ENCODE peak calls at places on chromosomes 1 and 21, in four cellular contexts. T, M, I and C are unnamed samples. For H3F3A, the result is how much of the 10 kb centered on the place peaks cover.

GRCh38 chr1:20727746-20728316 is 4.7 kb downstream of the SH2D5 start:
- DNase-seq in T (peak), I (peak), M (no peak), C (no peak)

GRCh38 chr1:153938996-153939395 is 7.5 kb downstream of the DENND4B start:
- DNase-seq in M (no peak), I (no peak), T (peak), C (no peak)

GRCh38 chr1:211901945-211902344 is 71.4 kb upstream of the LPGAT1 start:
- DNase-seq in T (no peak), M (no peak), I (no peak), C (no peak)

GRCh38 chr1:224683981-224684380 is 67.9 kb downstream of the CNIH3 start:
- DNase-seq in T (no peak), M (no peak), I (no peak), C (no peak)

GRCh38 chr1:31523769-31524168 is 52.5 kb upstream of the TINAGL1 start:
- DNase-seq in I (no peak), T (no peak), M (no peak), C (peak)

GRCh38 chr1:46442317-46443161 is 47.1 kb upstream of the DMBX1 start:
- DNase-seq in T (peak), I (peak), M (peak), C (peak)

GRCh38 chr1:200075522-200075921 is 48.0 kb downstream of the NR5A2 start:
- DNase-seq in T (no peak), M (no peak), I (peak), C (peak)

GRCh38 chr1:241695454-241696171 is 43.5 kb downstream of the WDR64 start:
- DNase-seq in T (no peak), I (no peak), M (no peak), C (no peak)

GRCh38 chr1:172343246-172344099 is 77.0 kb upstream of the C1orf105 start:
- DNase-seq in I (no peak), M (peak), T (no peak), C (peak)

GRCh38 chr1:32200226-32201010 is at the start of gene CCDC28B:
- DNase-seq in M (no peak), I (peak), T (peak), C (peak)

GRCh38 chr1:71593523-71593922 is 512.7 kb upstream of the ZRANB2 start:
- DNase-seq in T (no peak), M (peak), I (peak), C (peak)

GRCh38 chr21:45996311-45997204 is 15.0 kb downstream of the COL6A1 start:
- DNase-seq in I (no peak), T (no peak), M (no peak), C (peak)

GRCh38 chr1:112522621-112523020 is 13.9 kb downstream of the WNT2B start:
- DNase-seq in M (no peak), I (no peak), T (no peak), C (peak)

GRCh38 chr1:156497743-156498446 is 2.7 kb downstream of the MEF2D start:
- DNase-seq in M (no peak), T (no peak), I (no peak), C (peak)
- H3F3A ChIP-seq in M (half or more), T (under half), I (under half), C (under half)

GRCh38 chr1:202194328-202194648 is 689 bp downstream of the LGR6 start:
- DNase-seq in M (no peak), I (no peak), T (no peak), C (no peak)

GRCh38 chr1:202192770-202193613 is 607 bp upstream of the LGR6 start:
- DNase-seq in T (peak), M (peak), I (peak), C (peak)

GRCh38 chr1:202189919-202190715 is 3.5 kb upstream of the LGR6 start:
- DNase-seq in T (no peak), I (no peak), M (no peak), C (peak)

GRCh38 chr1:202197670-202198359 is 4.2 kb downstream of the LGR6 start:
- DNase-seq in M (no peak), T (no peak), I (no peak), C (no peak)

DNA sequence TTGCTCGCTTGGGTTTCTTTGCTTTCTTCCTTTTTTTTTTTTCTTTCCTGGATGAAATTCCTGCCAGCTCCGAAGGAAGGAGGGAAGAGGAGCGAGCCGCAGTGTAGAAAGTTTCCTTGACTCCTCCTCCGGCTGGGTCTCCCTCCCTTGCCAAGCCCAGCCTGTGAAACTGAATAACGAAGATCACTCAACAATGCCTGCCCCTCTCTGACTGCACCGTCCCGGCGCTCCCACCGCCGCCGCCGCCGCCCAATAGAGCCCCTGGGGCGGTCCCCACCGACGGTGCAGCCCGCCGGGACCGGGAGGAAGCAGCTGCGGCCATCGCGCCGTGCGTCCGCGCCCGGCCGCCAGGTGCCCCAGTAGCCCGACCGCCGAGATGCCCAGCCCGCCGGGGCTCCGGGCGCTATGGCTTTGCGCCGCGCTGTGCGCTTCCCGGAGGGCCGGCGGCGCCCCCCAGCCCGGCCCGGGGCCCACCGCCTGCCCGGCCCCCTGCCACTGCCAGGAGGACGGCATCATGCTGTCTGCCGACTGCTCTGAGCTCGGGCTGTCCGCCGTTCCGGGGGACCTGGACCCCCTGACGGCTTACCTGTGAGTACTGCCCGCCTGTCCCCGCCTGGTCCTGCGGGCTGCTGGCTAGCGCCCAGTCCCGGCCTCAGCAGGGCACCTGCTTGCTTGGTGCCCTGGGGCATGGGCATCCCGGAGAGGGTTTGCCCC is at the start of gene LGR6:
- DNase-seq in M (no peak), T (peak), I (peak), C (peak)
- H3K9ac ChIP-seq in M (no peak), T (no peak), I (no peak), C (no peak)

GRCh38 chr1:89974701-89975470 is 20.0 kb upstream of the ZNF326 start:
- DNase-seq in I (no peak), M (no peak), T (no peak), C (peak)

GRCh38 chr1:89971600-89971999 is 23.3 kb upstream of the ZNF326 start:
- DNase-seq in M (no peak), I (no peak), T (no peak), C (no peak)

GRCh38 chr1:89972024-89972423 is 22.9 kb upstream of the ZNF326 start:
- DNase-seq in M (no peak), I (no peak), T (no peak), C (no peak)

GRCh38 chr1:89974211-89974610 is 20.7 kb upstream of the ZNF326 start:
- DNase-seq in M (no peak), T (no peak), I (no peak), C (no peak)

GRCh38 chr1:89973481-89974127 is 21.3 kb upstream of the ZNF326 start:
- DNase-seq in M (no peak), T (no peak), I (no peak), C (no peak)
- H3F3A ChIP-seq in M (under half), T (under half), I (under half), C (under half)

DNA sequence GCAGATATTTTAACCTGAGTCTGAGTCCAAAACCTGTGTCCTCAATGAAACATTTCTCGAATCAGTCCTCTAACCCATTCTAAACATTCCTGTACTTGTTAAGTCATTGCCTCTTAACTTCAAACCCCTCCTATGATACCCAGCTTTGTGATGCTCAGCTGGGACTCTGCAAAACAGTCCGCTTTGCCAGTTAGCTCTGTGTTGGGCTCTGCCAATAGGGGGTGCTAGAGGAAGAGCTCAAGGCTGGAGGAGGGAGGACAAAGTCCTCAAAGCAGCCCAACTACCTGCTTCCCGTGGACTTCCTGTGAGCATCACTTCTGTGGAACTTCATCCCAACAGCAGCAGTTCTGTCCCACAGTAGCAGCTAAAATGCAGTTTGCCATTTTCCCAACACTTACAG is 38.1 kb upstream of the SYT14 start:
- DNase-seq in I (peak), M (peak), T (peak), C (no peak)
- H3K9ac ChIP-seq in I (no peak), M (no peak), T (peak), C (no peak)

DNA sequence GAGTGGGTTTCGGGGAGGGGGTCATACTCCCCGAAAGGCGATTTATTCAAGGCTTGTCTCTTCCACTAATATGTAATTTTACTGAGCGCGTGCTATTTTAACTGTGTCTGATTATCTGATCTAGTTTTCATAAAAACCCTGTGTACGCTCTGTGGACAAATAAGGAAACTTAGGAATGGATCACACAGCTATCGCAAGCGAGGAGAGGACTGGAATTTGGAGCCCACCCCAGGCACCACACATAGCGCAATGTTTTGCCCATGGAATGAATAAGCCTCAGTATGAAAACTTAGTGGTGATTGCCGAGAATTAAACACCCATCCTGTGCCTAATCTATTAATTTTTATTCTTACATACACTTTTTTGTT is 9.8 kb upstream of the RAB42 start:
- DNase-seq in T (no peak), M (no peak), I (peak), C (peak)
- H3F3A ChIP-seq in T (under half), M (half or more), I (under half), C (under half)